ENCODE peak calls at places on chromosomes 16 and 17, in nine cellular contexts. One of them, this sample, is unnamed.

GRCh38 chr17:7704601-7705268 is at the start of gene EFNB3:
- DNase-seq in stomach: no peak
- DNase-seq in GM12878: no peak
- DNase-seq in breast epithelium: no peak
- DNase-seq in suprapubic skin: no peak
- DNase-seq in H1: no peak
- DNase-seq in HCT116: no peak
- DNase-seq in transverse colon: no peak
- DNase-seq in prostate gland: peak; percentile 28
- DNase-seq in this sample: peak; percentile 83

GRCh38 chr16:87626905-87627304 is 24.6 kb downstream of the JPH3 start:
- DNase-seq in suprapubic skin: no peak
- DNase-seq in stomach: no peak
- DNase-seq in prostate gland: no peak
- DNase-seq in H1: no peak
- DNase-seq in GM12878: no peak
- DNase-seq in breast epithelium: no peak
- DNase-seq in HCT116: no peak
- DNase-seq in transverse colon: no peak
- DNase-seq in this sample: no peak

GRCh38 chr16:27273670-27274522 is 5.3 kb upstream of the NSMCE1 start:
- DNase-seq in GM12878: no peak
- DNase-seq in breast epithelium: no peak
- DNase-seq in transverse colon: peak; percentile 41
- DNase-seq in HCT116: peak; percentile 97
- DNase-seq in stomach: no peak
- DNase-seq in suprapubic skin: no peak
- DNase-seq in H1: no peak
- DNase-seq in prostate gland: no peak
- DNase-seq in this sample: no peak

GRCh38 chr17:47937915-47938314 is 3.5 kb upstream of the PNPO start:
- DNase-seq in H1: no peak
- DNase-seq in suprapubic skin: no peak
- DNase-seq in prostate gland: no peak
- DNase-seq in breast epithelium: no peak
- DNase-seq in GM12878: no peak
- DNase-seq in transverse colon: no peak
- DNase-seq in HCT116: no peak
- DNase-seq in stomach: no peak
- DNase-seq in this sample: no peak

GRCh38 chr17:70204431-70204830 is 35.1 kb downstream of the KCNJ2 start:
- DNase-seq in H1: no peak
- DNase-seq in breast epithelium: no peak
- DNase-seq in prostate gland: no peak
- DNase-seq in suprapubic skin: no peak
- DNase-seq in transverse colon: no peak
- DNase-seq in stomach: no peak
- DNase-seq in GM12878: no peak
- DNase-seq in HCT116: no peak
- DNase-seq in this sample: no peak

GRCh38 chr16:17544785-17545184 is 74.0 kb upstream of the XYLT1 start:
- DNase-seq in GM12878: no peak
- DNase-seq in transverse colon: no peak
- DNase-seq in suprapubic skin: no peak
- DNase-seq in breast epithelium: no peak
- DNase-seq in stomach: no peak
- DNase-seq in HCT116: peak; percentile 8
- DNase-seq in prostate gland: no peak
- DNase-seq in H1: peak; percentile 17
- DNase-seq in this sample: no peak

GRCh38 chr16:23027386-23027785 is 121.9 kb downstream of the USP31 start:
- DNase-seq in breast epithelium: no peak
- DNase-seq in stomach: no peak
- DNase-seq in suprapubic skin: no peak
- DNase-seq in HCT116: no peak
- DNase-seq in H1: no peak
- DNase-seq in GM12878: no peak
- DNase-seq in prostate gland: no peak
- DNase-seq in transverse colon: no peak
- DNase-seq in this sample: no peak

GRCh38 chr16:6157806-6158205 is 1060.2 kb upstream of the EEF2KMT start:
- DNase-seq in suprapubic skin: no peak
- DNase-seq in H1: no peak
- DNase-seq in breast epithelium: no peak
- DNase-seq in GM12878: no peak
- DNase-seq in stomach: no peak
- DNase-seq in prostate gland: no peak
- DNase-seq in HCT116: no peak
- DNase-seq in transverse colon: no peak
- DNase-seq in this sample: no peak

GRCh38 chr16:9610727-9611126 is 519.3 kb downstream of the HAPSTR1 start:
- DNase-seq in breast epithelium: no peak
- DNase-seq in HCT116: no peak
- DNase-seq in prostate gland: no peak
- DNase-seq in H1: no peak
- DNase-seq in GM12878: no peak
- DNase-seq in stomach: no peak
- DNase-seq in suprapubic skin: no peak
- DNase-seq in transverse colon: no peak
- DNase-seq in this sample: no peak

GRCh38 chr17:58617563-58617962 is 74.3 kb downstream of the TEX14 start:
- DNase-seq in suprapubic skin: no peak
- DNase-seq in stomach: no peak
- DNase-seq in GM12878: no peak
- DNase-seq in H1: no peak
- DNase-seq in HCT116: no peak
- DNase-seq in prostate gland: no peak
- DNase-seq in breast epithelium: no peak
- DNase-seq in transverse colon: no peak
- DNase-seq in this sample: no peak

GRCh38 chr16:56477096-56477878 is 25.9 kb downstream of the OGFOD1 start:
- DNase-seq in HCT116: peak; percentile 46
- DNase-seq in GM12878: no peak
- DNase-seq in breast epithelium: no peak
- DNase-seq in suprapubic skin: no peak
- DNase-seq in H1: no peak
- DNase-seq in prostate gland: no peak
- DNase-seq in stomach: no peak
- DNase-seq in transverse colon: no peak
- DNase-seq in this sample: no peak

GRCh38 chr16:66087308-66087707 is 279.2 kb upstream of the CDH5 start:
- DNase-seq in breast epithelium: no peak
- DNase-seq in prostate gland: no peak
- DNase-seq in suprapubic skin: no peak
- DNase-seq in GM12878: no peak
- DNase-seq in H1: no peak
- DNase-seq in transverse colon: no peak
- DNase-seq in HCT116: no peak
- DNase-seq in stomach: no peak
- DNase-seq in this sample: no peak

GRCh38 chr17:66056148-66056547 is 135.8 kb downstream of the CEP112 start:
- DNase-seq in GM12878: no peak
- DNase-seq in H1: no peak
- DNase-seq in breast epithelium: no peak
- DNase-seq in stomach: no peak
- DNase-seq in transverse colon: no peak
- DNase-seq in suprapubic skin: no peak
- DNase-seq in HCT116: no peak
- DNase-seq in prostate gland: no peak
- DNase-seq in this sample: no peak

GRCh38 chr17:30378191-30378796 is 433 bp upstream of the CPD start:
- DNase-seq in suprapubic skin: no peak
- DNase-seq in transverse colon: peak; percentile 38
- DNase-seq in stomach: peak; percentile 40
- DNase-seq in GM12878: no peak
- DNase-seq in breast epithelium: no peak
- DNase-seq in H1: no peak
- DNase-seq in prostate gland: no peak
- DNase-seq in HCT116: no peak
- DNase-seq in this sample: peak; percentile 87

GRCh38 chr17:30377574-30377973 is 1.2 kb upstream of the CPD start:
- DNase-seq in breast epithelium: no peak
- DNase-seq in HCT116: no peak
- DNase-seq in H1: no peak
- DNase-seq in GM12878: no peak
- DNase-seq in stomach: no peak
- DNase-seq in transverse colon: no peak
- DNase-seq in suprapubic skin: no peak
- DNase-seq in prostate gland: no peak
- DNase-seq in this sample: no peak

GRCh38 chr17:30375661-30376060 is 3.1 kb upstream of the CPD start:
- DNase-seq in transverse colon: no peak
- DNase-seq in suprapubic skin: no peak
- DNase-seq in breast epithelium: no peak
- DNase-seq in stomach: no peak
- DNase-seq in GM12878: no peak
- DNase-seq in prostate gland: no peak
- DNase-seq in HCT116: no peak
- DNase-seq in H1: no peak
- DNase-seq in this sample: no peak

GRCh38 chr17:30378797-30379302 is at the start of gene CPD:
- DNase-seq in suprapubic skin: peak; percentile 98
- DNase-seq in HCT116: peak; percentile 81
- DNase-seq in GM12878: peak; percentile 69
- DNase-seq in transverse colon: peak; percentile 99
- DNase-seq in prostate gland: peak; percentile 99
- DNase-seq in H1: peak; percentile 84
- DNase-seq in breast epithelium: peak; percentile 98
- DNase-seq in stomach: peak; percentile 99
- DNase-seq in this sample: peak; percentile 100

GRCh38 chr17:30376621-30377452 is 1.9 kb upstream of the CPD start:
- DNase-seq in GM12878: peak; percentile 40
- DNase-seq in transverse colon: no peak
- DNase-seq in H1: no peak
- DNase-seq in HCT116: no peak
- DNase-seq in prostate gland: peak; percentile 45
- DNase-seq in stomach: no peak
- DNase-seq in suprapubic skin: no peak
- DNase-seq in breast epithelium: no peak
- DNase-seq in this sample: peak; percentile 54
- TF ChIP-seq POLR2AphosphoS5 in GM12878: no peak
- TF ChIP-seq POLR2AphosphoS5 in transverse colon: peak; percentile 8
- TF ChIP-seq POLR2AphosphoS5 in H1: no peak
- TF ChIP-seq POLR2AphosphoS5 in HCT116: no peak
- TF ChIP-seq POLR2AphosphoS5 in prostate gland: peak; percentile 76
- TF ChIP-seq POLR2AphosphoS5 in stomach: no peak
- TF ChIP-seq POLR2AphosphoS5 in suprapubic skin: no peak
- TF ChIP-seq POLR2AphosphoS5 in breast epithelium: no peak
- TF ChIP-seq POLR2AphosphoS5 in this sample: peak; percentile 33

GRCh38 chr17:61206922-61207321 is 192.7 kb upstream of the TBX2 start:
- DNase-seq in transverse colon: no peak
- DNase-seq in prostate gland: no peak
- DNase-seq in stomach: no peak
- DNase-seq in H1: no peak
- DNase-seq in suprapubic skin: no peak
- DNase-seq in breast epithelium: no peak
- DNase-seq in HCT116: no peak
- DNase-seq in GM12878: no peak
- DNase-seq in this sample: no peak
- H3K4me1 ChIP-seq in transverse colon: no peaks in the 10 kb centered on the region
- H3K4me1 ChIP-seq in prostate gland: no peaks in the 10 kb centered on the region
- H3K4me1 ChIP-seq in stomach: peaks cover 16% of the 10 kb centered on the region
- H3K4me1 ChIP-seq in H1: peaks cover 9% of the 10 kb centered on the region
- H3K4me1 ChIP-seq in suprapubic skin: no peaks in the 10 kb centered on the region
- H3K4me1 ChIP-seq in breast epithelium: no peaks in the 10 kb centered on the region
- H3K4me1 ChIP-seq in HCT116: no peaks in the 10 kb centered on the region
- H3K4me1 ChIP-seq in GM12878: no peaks in the 10 kb centered on the region
- H3K4me1 ChIP-seq in this sample: peaks cover 48% of the 10 kb centered on the region

DNA sequence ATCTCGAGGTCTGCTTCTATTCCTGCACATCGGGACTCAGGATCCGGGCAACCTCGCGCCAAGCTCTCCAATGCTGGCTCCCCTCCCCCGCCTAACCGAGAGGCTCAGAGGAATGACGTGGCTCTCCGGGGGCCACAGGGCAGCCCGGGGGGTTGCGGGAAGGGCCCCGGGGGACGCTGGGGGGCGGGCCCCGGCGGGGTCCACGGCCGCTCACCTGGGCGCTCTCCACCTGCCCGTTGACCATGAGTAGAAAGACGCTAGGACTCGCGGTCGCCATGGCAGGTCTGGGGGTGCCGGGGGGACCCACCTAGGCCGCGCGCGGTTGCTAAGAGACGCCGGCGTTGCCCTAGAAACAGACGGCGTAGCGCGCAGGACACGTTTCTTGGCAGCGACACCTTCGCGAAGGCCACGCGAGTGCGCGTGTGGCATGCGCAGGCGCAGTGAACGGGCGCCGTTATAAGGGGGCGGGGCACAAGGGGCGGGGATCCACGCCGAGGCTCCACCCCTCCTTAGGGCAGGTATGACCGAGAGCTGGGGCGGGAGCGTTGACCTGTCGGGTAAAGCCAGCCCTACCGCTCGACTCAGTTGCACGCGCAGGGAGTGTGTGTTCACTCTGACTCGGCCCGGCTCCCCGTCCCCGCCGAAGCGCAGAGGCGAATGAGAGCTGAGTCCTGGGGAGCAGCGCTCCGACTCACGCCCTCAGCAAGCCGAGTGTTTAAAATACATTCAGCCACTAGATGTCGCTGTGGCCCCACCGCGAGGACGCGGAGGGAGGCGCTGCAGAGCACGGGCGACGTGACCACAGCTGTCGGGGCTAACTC is at the start of gene B9D1:
- DNase-seq in suprapubic skin: peak; percentile 96
- DNase-seq in HCT116: peak; percentile 87
- DNase-seq in stomach: peak; percentile 96
- DNase-seq in H1: peak; percentile 73
- DNase-seq in breast epithelium: peak; percentile 93
- DNase-seq in transverse colon: peak; percentile 96
- DNase-seq in prostate gland: peak; percentile 91
- DNase-seq in GM12878: peak; percentile 73
- DNase-seq in this sample: peak; percentile 98
- TF ChIP-seq POLR2AphosphoS5 in suprapubic skin: no peak
- TF ChIP-seq POLR2AphosphoS5 in HCT116: peak; percentile 64
- TF ChIP-seq POLR2AphosphoS5 in stomach: peak; percentile 85
- TF ChIP-seq POLR2AphosphoS5 in H1: peak; percentile 25
- TF ChIP-seq POLR2AphosphoS5 in breast epithelium: peak; percentile 63
- TF ChIP-seq POLR2AphosphoS5 in transverse colon: peak; percentile 20
- TF ChIP-seq POLR2AphosphoS5 in prostate gland: peak; percentile 91
- TF ChIP-seq POLR2AphosphoS5 in GM12878: no peak
- TF ChIP-seq POLR2AphosphoS5 in this sample: peak; percentile 64

DNA sequence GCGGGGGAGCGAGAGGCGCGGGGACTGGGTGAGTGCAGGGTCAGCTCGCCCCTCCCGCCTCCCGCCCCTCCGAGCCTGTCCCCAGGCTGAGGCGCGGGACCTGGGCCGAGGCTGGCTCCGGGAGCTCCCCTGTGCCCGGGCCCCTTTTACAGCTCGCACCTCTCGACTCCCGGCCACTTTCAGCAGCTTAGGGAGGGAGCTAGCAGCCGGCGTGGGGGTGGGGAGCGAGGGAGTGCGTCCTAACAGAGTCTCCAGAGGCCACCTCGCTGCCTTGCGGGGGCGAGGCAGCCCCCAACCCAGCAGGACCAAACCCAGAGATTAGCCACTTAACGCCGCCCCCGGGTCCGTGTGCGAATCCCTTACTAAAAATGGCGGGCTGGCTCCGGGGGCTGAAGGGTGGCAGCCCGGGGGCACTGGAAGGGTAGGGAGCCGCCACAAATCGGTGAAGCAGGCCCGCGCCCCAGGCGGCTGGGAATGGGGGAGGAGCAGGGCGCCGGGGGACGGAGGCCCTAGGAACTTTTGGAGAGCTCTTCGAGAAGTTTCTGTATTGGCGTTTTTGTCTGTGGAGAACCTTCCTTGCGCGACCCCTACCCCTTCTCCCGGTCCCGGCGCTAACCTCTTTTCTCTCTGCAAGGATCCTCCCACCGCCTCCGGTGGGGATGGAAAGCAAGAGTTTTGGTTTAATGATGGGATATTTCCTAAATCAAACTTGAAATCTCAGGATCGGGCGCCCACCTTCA is 601 bp upstream of the IRX3 start:
- DNase-seq in HCT116: peak; percentile 1
- DNase-seq in stomach: no peak
- DNase-seq in transverse colon: no peak
- DNase-seq in H1: no peak
- DNase-seq in prostate gland: peak; percentile 25
- DNase-seq in breast epithelium: peak; percentile 72
- DNase-seq in suprapubic skin: no peak
- DNase-seq in GM12878: no peak
- DNase-seq in this sample: peak; percentile 83
- H3K4me1 ChIP-seq in HCT116: peaks cover 7% of the 10 kb centered on the region
- H3K4me1 ChIP-seq in stomach: peaks cover 39% of the 10 kb centered on the region
- H3K4me1 ChIP-seq in transverse colon: peaks cover 45% of the 10 kb centered on the region
- H3K4me1 ChIP-seq in H1: no peaks in the 10 kb centered on the region
- H3K4me1 ChIP-seq in prostate gland: no peaks in the 10 kb centered on the region
- H3K4me1 ChIP-seq in breast epithelium: no peaks in the 10 kb centered on the region
- H3K4me1 ChIP-seq in suprapubic skin: peaks cover 21% of the 10 kb centered on the region
- H3K4me1 ChIP-seq in GM12878: no peaks in the 10 kb centered on the region
- H3K4me1 ChIP-seq in this sample: peaks cover 34% of the 10 kb centered on the region